ENCODE peak calls at places on chromosomes 12 and 14, in seven cellular contexts. One of them, this sample, is unnamed.

GRCh38 chr14:99349721-99350495 is 77.9 kb upstream of the BCL11B start:
- DNase-seq in Karpas-422: no peak
- DNase-seq in iPS DF 6.9: no peak
- DNase-seq in Peyer's patch: no peak
- DNase-seq in uterus: no peak
- DNase-seq in spleen: no peak
- DNase-seq in A549: no peak
- DNase-seq in this sample: no peak

GRCh38 chr14:28690029-28690683 is 76.4 kb upstream of the FOXG1 start:
- DNase-seq in Karpas-422: no peak
- DNase-seq in iPS DF 6.9: no peak
- DNase-seq in Peyer's patch: no peak
- DNase-seq in uterus: no peak
- DNase-seq in spleen: no peak
- DNase-seq in A549: no peak
- DNase-seq in this sample: no peak

GRCh38 chr12:111438501-111438900 is 32.8 kb downstream of the SH2B3 start:
- DNase-seq in Karpas-422: no peak
- DNase-seq in iPS DF 6.9: no peak
- DNase-seq in Peyer's patch: peak; percentile 76
- DNase-seq in uterus: no peak
- DNase-seq in spleen: peak; percentile 89
- DNase-seq in A549: no peak
- DNase-seq in this sample: no peak

GRCh38 chr12:78229491-78230209 is 399.0 kb downstream of the NAV3 start:
- DNase-seq in Karpas-422: peak; percentile 85
- DNase-seq in iPS DF 6.9: peak; percentile 50
- DNase-seq in Peyer's patch: no peak
- DNase-seq in uterus: no peak
- DNase-seq in spleen: no peak
- DNase-seq in A549: peak; percentile 65
- DNase-seq in this sample: peak; percentile 43

GRCh38 chr12:19454837-19455236 is 15.5 kb downstream of the AEBP2 start:
- DNase-seq in Karpas-422: no peak
- DNase-seq in iPS DF 6.9: no peak
- DNase-seq in Peyer's patch: no peak
- DNase-seq in uterus: no peak
- DNase-seq in spleen: no peak
- DNase-seq in A549: no peak
- DNase-seq in this sample: no peak

GRCh38 chr12:75954076-75954475 is 77.5 kb downstream of the PHLDA1 start:
- DNase-seq in Karpas-422: no peak
- DNase-seq in iPS DF 6.9: no peak
- DNase-seq in Peyer's patch: no peak
- DNase-seq in uterus: no peak
- DNase-seq in spleen: no peak
- DNase-seq in A549: peak; percentile 94
- DNase-seq in this sample: peak; percentile 48

GRCh38 chr14:92368001-92368400 is 45.0 kb downstream of the SLC24A4 start:
- DNase-seq in Karpas-422: no peak
- DNase-seq in iPS DF 6.9: no peak
- DNase-seq in Peyer's patch: no peak
- DNase-seq in uterus: no peak
- DNase-seq in spleen: no peak
- DNase-seq in A549: no peak
- DNase-seq in this sample: no peak

GRCh38 chr12:25797949-25798348 is 160.5 kb upstream of the RASSF8 start:
- DNase-seq in Karpas-422: no peak
- DNase-seq in iPS DF 6.9: no peak
- DNase-seq in Peyer's patch: no peak
- DNase-seq in uterus: no peak
- DNase-seq in spleen: no peak
- DNase-seq in A549: no peak
- DNase-seq in this sample: no peak

GRCh38 chr12:113506867-113507266 is 35.2 kb upstream of the LHX5 start:
- DNase-seq in Karpas-422: no peak
- DNase-seq in iPS DF 6.9: no peak
- DNase-seq in Peyer's patch: no peak
- DNase-seq in uterus: no peak
- DNase-seq in spleen: no peak
- DNase-seq in A549: no peak
- DNase-seq in this sample: no peak

GRCh38 chr12:102216086-102216691 is 18.6 kb upstream of the PMCH start:
- DNase-seq in Karpas-422: no peak
- DNase-seq in iPS DF 6.9: no peak
- DNase-seq in Peyer's patch: no peak
- DNase-seq in uterus: no peak
- DNase-seq in spleen: no peak
- DNase-seq in A549: peak; percentile 38
- DNase-seq in this sample: no peak

GRCh38 chr14:80784824-80785223 is 156.7 kb downstream of the CEP128 start:
- DNase-seq in Karpas-422: no peak
- DNase-seq in iPS DF 6.9: no peak
- DNase-seq in Peyer's patch: no peak
- DNase-seq in uterus: no peak
- DNase-seq in spleen: no peak
- DNase-seq in A549: peak; percentile 26
- DNase-seq in this sample: no peak

GRCh38 chr14:48703728-48704467 is 882.3 kb downstream of the RPS29 start:
- DNase-seq in Karpas-422: peak; percentile 74
- DNase-seq in iPS DF 6.9: no peak
- DNase-seq in Peyer's patch: no peak
- DNase-seq in uterus: no peak
- DNase-seq in spleen: no peak
- DNase-seq in A549: no peak
- DNase-seq in this sample: no peak

GRCh38 chr12:107533218-107533617 is 152.4 kb upstream of the PWP1 start:
- DNase-seq in Karpas-422: no peak
- DNase-seq in iPS DF 6.9: no peak
- DNase-seq in Peyer's patch: no peak
- DNase-seq in uterus: no peak
- DNase-seq in spleen: no peak
- DNase-seq in A549: no peak
- DNase-seq in this sample: no peak

GRCh38 chr14:49881296-49882006 is 11.4 kb upstream of the ARF6 start:
- DNase-seq in Karpas-422: peak; percentile 36
- DNase-seq in iPS DF 6.9: no peak
- DNase-seq in Peyer's patch: no peak
- DNase-seq in uterus: no peak
- DNase-seq in spleen: no peak
- DNase-seq in A549: no peak
- DNase-seq in this sample: no peak

GRCh38 chr12:3604750-3605638 is 114.0 kb downstream of the PRMT8 start:
- DNase-seq in Karpas-422: no peak
- DNase-seq in iPS DF 6.9: no peak
- DNase-seq in Peyer's patch: no peak
- DNase-seq in uterus: no peak
- DNase-seq in spleen: peak; percentile 71
- DNase-seq in A549: no peak
- DNase-seq in this sample: peak; percentile 8

GRCh38 chr14:105281354-105282097 is 19.3 kb downstream of the BRF1 start:
- DNase-seq in Karpas-422: peak; percentile 63
- DNase-seq in iPS DF 6.9: peak; percentile 50
- DNase-seq in Peyer's patch: no peak
- DNase-seq in uterus: no peak
- DNase-seq in spleen: no peak
- DNase-seq in A549: peak; percentile 76
- DNase-seq in this sample: peak; percentile 49

GRCh38 chr12:7346571-7347225 is 42.8 kb downstream of the ACSM4 start:
- DNase-seq in Karpas-422: no peak
- DNase-seq in iPS DF 6.9: no peak
- DNase-seq in Peyer's patch: no peak
- DNase-seq in uterus: no peak
- DNase-seq in spleen: no peak
- DNase-seq in A549: no peak
- DNase-seq in this sample: peak; percentile 18

GRCh38 chr12:108337235-108338223 is 1.6 kb downstream of the CMKLR1 start:
- DNase-seq in Karpas-422: peak; percentile 68
- DNase-seq in iPS DF 6.9: peak; percentile 37
- DNase-seq in Peyer's patch: no peak
- DNase-seq in uterus: no peak
- DNase-seq in spleen: peak; percentile 23
- DNase-seq in A549: peak; percentile 39
- DNase-seq in this sample: no peak

GRCh38 chr14:35355981-35356839 is 48.3 kb downstream of the NFKBIA start:
- DNase-seq in Karpas-422: no peak
- DNase-seq in iPS DF 6.9: no peak
- DNase-seq in Peyer's patch: no peak
- DNase-seq in uterus: no peak
- DNase-seq in spleen: no peak
- DNase-seq in A549: peak; percentile 68
- DNase-seq in this sample: peak; percentile 98

GRCh38 chr12:531951-532585 is 72.3 kb downstream of the B4GALNT3 start:
- DNase-seq in Karpas-422: no peak
- DNase-seq in iPS DF 6.9: no peak
- DNase-seq in Peyer's patch: no peak
- DNase-seq in uterus: no peak
- DNase-seq in spleen: no peak
- DNase-seq in A549: no peak
- DNase-seq in this sample: no peak

GRCh38 chr12:530871-531270 is 71.1 kb downstream of the B4GALNT3 start:
- DNase-seq in Karpas-422: no peak
- DNase-seq in iPS DF 6.9: no peak
- DNase-seq in Peyer's patch: no peak
- DNase-seq in uterus: no peak
- DNase-seq in spleen: no peak
- DNase-seq in A549: no peak
- DNase-seq in this sample: no peak

GRCh38 chr12:533718-534117 is 74.0 kb downstream of the B4GALNT3 start:
- DNase-seq in Karpas-422: no peak
- DNase-seq in iPS DF 6.9: no peak
- DNase-seq in Peyer's patch: no peak
- DNase-seq in uterus: no peak
- DNase-seq in spleen: no peak
- DNase-seq in A549: no peak
- DNase-seq in this sample: no peak

GRCh38 chr12:534216-534615 is 74.5 kb downstream of the B4GALNT3 start:
- DNase-seq in Karpas-422: no peak
- DNase-seq in iPS DF 6.9: no peak
- DNase-seq in Peyer's patch: no peak
- DNase-seq in uterus: no peak
- DNase-seq in spleen: no peak
- DNase-seq in A549: no peak
- DNase-seq in this sample: no peak

DNA sequence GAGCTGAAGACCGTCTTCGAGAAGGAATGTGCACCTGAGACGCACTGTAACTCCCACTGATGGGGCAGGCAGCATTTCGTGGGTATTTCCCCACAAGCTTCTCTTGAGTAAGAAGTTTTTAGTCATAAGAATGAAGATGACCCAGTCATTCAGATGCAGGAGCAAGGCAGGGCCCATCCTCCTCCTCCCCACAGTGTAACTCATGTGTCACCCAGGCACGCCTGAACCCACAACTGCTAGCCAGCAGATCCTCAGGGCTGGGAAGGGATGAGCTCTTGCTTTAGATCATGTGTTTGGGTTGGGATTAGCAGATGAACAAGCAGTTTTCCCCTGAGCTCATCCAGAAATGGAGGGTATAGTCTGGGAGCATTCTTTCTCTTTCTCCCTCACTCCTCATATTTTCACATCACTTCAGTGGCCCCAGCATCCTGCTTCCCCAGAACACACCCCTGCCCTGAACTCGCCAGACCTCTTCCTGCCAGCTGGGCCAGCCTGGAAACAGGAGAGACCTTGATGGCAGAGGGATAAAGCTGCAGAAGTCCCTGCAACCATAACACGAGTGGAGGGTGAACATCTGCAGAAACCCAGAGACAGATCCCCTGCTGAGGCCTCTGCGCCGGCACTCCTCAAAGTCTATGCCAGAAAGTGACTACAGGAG is 73.3 kb downstream of the B4GALNT3 start:
- DNase-seq in Karpas-422: no peak
- DNase-seq in iPS DF 6.9: no peak
- DNase-seq in Peyer's patch: no peak
- DNase-seq in uterus: no peak
- DNase-seq in spleen: no peak
- DNase-seq in A549: no peak
- DNase-seq in this sample: no peak
- H3K27ac ChIP-seq in Karpas-422: no peak overlapping the region
- H3K27ac ChIP-seq in iPS DF 6.9: no peak overlapping the region
- H3K27ac ChIP-seq in Peyer's patch: no peak overlapping the region
- H3K27ac ChIP-seq in uterus: no peak overlapping the region
- H3K27ac ChIP-seq in spleen: no peak overlapping the region
- H3K27ac ChIP-seq in A549: no peak overlapping the region
- H3K27ac ChIP-seq in this sample: no peak overlapping the region

DNA sequence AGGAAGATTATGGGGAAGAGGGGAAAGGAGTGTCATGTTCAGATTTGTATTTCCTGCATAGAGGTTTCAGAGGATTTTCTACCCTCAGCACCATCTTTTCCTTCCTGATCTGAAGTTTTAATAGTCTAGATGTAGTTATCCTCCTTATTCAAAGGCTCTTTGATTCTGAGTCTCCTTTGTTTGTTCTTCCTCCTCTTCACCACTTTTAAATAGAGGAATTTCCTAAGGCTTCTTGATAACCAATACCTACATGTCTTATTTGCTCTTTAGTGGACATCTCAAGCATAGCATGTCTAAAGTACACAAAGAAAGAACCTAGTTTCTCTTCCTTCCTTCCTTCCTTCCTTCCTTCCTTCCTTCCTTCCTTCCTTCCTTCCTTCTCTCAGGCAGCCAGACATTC is 8.3 kb downstream of the MGAT4C start:
- DNase-seq in Karpas-422: no peak
- DNase-seq in iPS DF 6.9: no peak
- DNase-seq in Peyer's patch: no peak
- DNase-seq in uterus: no peak
- DNase-seq in spleen: no peak
- DNase-seq in A549: no peak
- DNase-seq in this sample: no peak
- H3K4me1 ChIP-seq in Karpas-422: no peaks in the 10 kb centered on the region
- H3K4me1 ChIP-seq in iPS DF 6.9: no peaks in the 10 kb centered on the region
- H3K4me1 ChIP-seq in Peyer's patch: no peaks in the 10 kb centered on the region
- H3K4me1 ChIP-seq in uterus: no peaks in the 10 kb centered on the region
- H3K4me1 ChIP-seq in spleen: no peaks in the 10 kb centered on the region
- H3K4me1 ChIP-seq in A549: no peaks in the 10 kb centered on the region
- H3K4me1 ChIP-seq in this sample: no peaks in the 10 kb centered on the region

DNA sequence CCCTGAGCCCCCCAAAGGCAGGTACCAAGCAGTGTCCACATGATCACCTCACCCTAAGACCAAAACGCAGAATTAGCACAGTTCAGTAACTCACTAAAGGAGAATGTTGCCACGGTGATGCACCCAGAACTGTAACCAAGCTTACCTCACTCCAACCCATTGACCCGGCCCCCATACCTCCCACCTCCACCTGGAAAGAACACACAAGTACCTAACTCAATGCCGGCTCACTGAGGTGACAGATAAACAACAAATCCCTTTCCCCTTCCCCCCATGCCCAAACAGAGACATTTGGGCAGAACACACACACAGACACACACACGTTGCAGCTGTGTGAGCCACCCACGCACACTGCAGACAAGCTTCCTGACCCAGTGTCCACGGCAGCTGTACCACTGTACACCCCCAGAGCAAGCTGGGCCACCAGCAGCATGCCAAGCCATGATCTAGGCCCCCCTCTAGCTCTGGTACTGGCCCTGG is 1.3 kb downstream of the RAPGEF3 start:
- DNase-seq in Karpas-422: no peak
- DNase-seq in iPS DF 6.9: no peak
- DNase-seq in Peyer's patch: no peak
- DNase-seq in uterus: no peak
- DNase-seq in spleen: no peak
- DNase-seq in A549: no peak
- DNase-seq in this sample: no peak
- H3K4me3 ChIP-seq in Karpas-422: no peak overlapping the region
- H3K4me3 ChIP-seq in iPS DF 6.9: no peak overlapping the region
- H3K4me3 ChIP-seq in Peyer's patch: peak overlapping the region; percentile 58
- H3K4me3 ChIP-seq in uterus: peak overlapping the region; percentile 60
- H3K4me3 ChIP-seq in spleen: peak overlapping the region; percentile 20
- H3K4me3 ChIP-seq in A549: no peak overlapping the region
- H3K4me3 ChIP-seq in this sample: no peak overlapping the region

GRCh38 chr12:122099856-122100255 is 21.3 kb downstream of the MLXIP start:
- DNase-seq in Karpas-422: peak; percentile 55
- DNase-seq in iPS DF 6.9: no peak
- DNase-seq in Peyer's patch: no peak
- DNase-seq in uterus: no peak
- DNase-seq in spleen: no peak
- DNase-seq in A549: no peak
- DNase-seq in this sample: no peak
- H3K27ac ChIP-seq in Karpas-422: peak overlapping the region; percentile 58
- H3K27ac ChIP-seq in iPS DF 6.9: no peak overlapping the region
- H3K27ac ChIP-seq in Peyer's patch: peak overlapping the region; percentile 81
- H3K27ac ChIP-seq in uterus: peak overlapping the region; percentile 73
- H3K27ac ChIP-seq in spleen: peak overlapping the region; percentile 55
- H3K27ac ChIP-seq in A549: peak overlapping the region; percentile 81
- H3K27ac ChIP-seq in this sample: peak overlapping the region; percentile 55

This sample was measured in small intestine.